ENCODE peak calls at places on chromosomes 11 and 22, in nine cellular contexts. One of them, this sample, is unnamed.

GRCh38 chr11:3745161-3745560 is 52.2 kb downstream of the NUP98 start:
- DNase-seq in stimulated activated CD8-positive, alpha-beta memory T cell treated with anti-CD3 and anti-CD28 coated beads, Interleukin-7, amount 100 ng/mL, for 1 hour: no peak
- DNase-seq in NCI-H1436: no peak
- DNase-seq in ascending aorta: no peak
- DNase-seq in activated naive CD8-positive, alpha-beta T cell treated with anti-CD3 and anti-CD28 coated beads, Interleukin-2, amount 50 U/mL, for 24 hours: no peak
- DNase-seq in lower lobe of right lung: no peak
- DNase-seq in NCI-H460: no peak
- DNase-seq in Calu3: peak; percentile 6
- DNase-seq in SW480: no peak
- DNase-seq in this sample: no peak

GRCh38 chr11:78715639-78716311 is 141.1 kb upstream of the NARS2 start:
- DNase-seq in stimulated activated CD8-positive, alpha-beta memory T cell treated with anti-CD3 and anti-CD28 coated beads, Interleukin-7, amount 100 ng/mL, for 1 hour: no peak
- DNase-seq in NCI-H1436: peak; percentile 73
- DNase-seq in ascending aorta: peak; percentile 79
- DNase-seq in activated naive CD8-positive, alpha-beta T cell treated with anti-CD3 and anti-CD28 coated beads, Interleukin-2, amount 50 U/mL, for 24 hours: peak; percentile 63
- DNase-seq in lower lobe of right lung: peak; percentile 66
- DNase-seq in NCI-H460: peak; percentile 24
- DNase-seq in Calu3: peak; percentile 79
- DNase-seq in SW480: peak; percentile 85
- DNase-seq in this sample: no peak

GRCh38 chr11:829946-830294 is 2.2 kb downstream of the CRACR2B start:
- DNase-seq in stimulated activated CD8-positive, alpha-beta memory T cell treated with anti-CD3 and anti-CD28 coated beads, Interleukin-7, amount 100 ng/mL, for 1 hour: no peak
- DNase-seq in NCI-H1436: no peak
- DNase-seq in ascending aorta: no peak
- DNase-seq in activated naive CD8-positive, alpha-beta T cell treated with anti-CD3 and anti-CD28 coated beads, Interleukin-2, amount 50 U/mL, for 24 hours: no peak
- DNase-seq in lower lobe of right lung: no peak
- DNase-seq in NCI-H460: no peak
- DNase-seq in Calu3: no peak
- DNase-seq in SW480: no peak
- DNase-seq in this sample: no peak

GRCh38 chr11:95152878-95153856 is 63.5 kb downstream of the ENDOD1 start:
- DNase-seq in stimulated activated CD8-positive, alpha-beta memory T cell treated with anti-CD3 and anti-CD28 coated beads, Interleukin-7, amount 100 ng/mL, for 1 hour: no peak
- DNase-seq in NCI-H1436: no peak
- DNase-seq in ascending aorta: no peak
- DNase-seq in activated naive CD8-positive, alpha-beta T cell treated with anti-CD3 and anti-CD28 coated beads, Interleukin-2, amount 50 U/mL, for 24 hours: no peak
- DNase-seq in lower lobe of right lung: no peak
- DNase-seq in NCI-H460: no peak
- DNase-seq in Calu3: no peak
- DNase-seq in SW480: no peak
- DNase-seq in this sample: no peak

GRCh38 chr22:49101873-49102272 is 725.8 kb downstream of the BRD1 start:
- DNase-seq in stimulated activated CD8-positive, alpha-beta memory T cell treated with anti-CD3 and anti-CD28 coated beads, Interleukin-7, amount 100 ng/mL, for 1 hour: no peak
- DNase-seq in NCI-H1436: no peak
- DNase-seq in ascending aorta: no peak
- DNase-seq in activated naive CD8-positive, alpha-beta T cell treated with anti-CD3 and anti-CD28 coated beads, Interleukin-2, amount 50 U/mL, for 24 hours: no peak
- DNase-seq in lower lobe of right lung: no peak
- DNase-seq in NCI-H460: no peak
- DNase-seq in Calu3: no peak
- DNase-seq in SW480: no peak
- DNase-seq in this sample: no peak

GRCh38 chr11:66124564-66124963 is 54.5 kb downstream of the PACS1 start:
- DNase-seq in stimulated activated CD8-positive, alpha-beta memory T cell treated with anti-CD3 and anti-CD28 coated beads, Interleukin-7, amount 100 ng/mL, for 1 hour: no peak
- DNase-seq in NCI-H1436: no peak
- DNase-seq in ascending aorta: no peak
- DNase-seq in activated naive CD8-positive, alpha-beta T cell treated with anti-CD3 and anti-CD28 coated beads, Interleukin-2, amount 50 U/mL, for 24 hours: no peak
- DNase-seq in lower lobe of right lung: no peak
- DNase-seq in NCI-H460: no peak
- DNase-seq in Calu3: no peak
- DNase-seq in SW480: no peak
- DNase-seq in this sample: no peak

GRCh38 chr22:37161442-37161841 is 11.7 kb upstream of the IL2RB start:
- DNase-seq in stimulated activated CD8-positive, alpha-beta memory T cell treated with anti-CD3 and anti-CD28 coated beads, Interleukin-7, amount 100 ng/mL, for 1 hour: no peak
- DNase-seq in NCI-H1436: no peak
- DNase-seq in ascending aorta: no peak
- DNase-seq in activated naive CD8-positive, alpha-beta T cell treated with anti-CD3 and anti-CD28 coated beads, Interleukin-2, amount 50 U/mL, for 24 hours: peak; percentile 42
- DNase-seq in lower lobe of right lung: no peak
- DNase-seq in NCI-H460: no peak
- DNase-seq in Calu3: no peak
- DNase-seq in SW480: peak; percentile 26
- DNase-seq in this sample: no peak

GRCh38 chr22:30210235-30210831 is 36.2 kb downstream of the LIF start:
- DNase-seq in stimulated activated CD8-positive, alpha-beta memory T cell treated with anti-CD3 and anti-CD28 coated beads, Interleukin-7, amount 100 ng/mL, for 1 hour: no peak
- DNase-seq in NCI-H1436: no peak
- DNase-seq in ascending aorta: no peak
- DNase-seq in activated naive CD8-positive, alpha-beta T cell treated with anti-CD3 and anti-CD28 coated beads, Interleukin-2, amount 50 U/mL, for 24 hours: no peak
- DNase-seq in lower lobe of right lung: no peak
- DNase-seq in NCI-H460: peak; percentile 88
- DNase-seq in Calu3: peak; percentile 96
- DNase-seq in SW480: peak; percentile 97
- DNase-seq in this sample: no peak

GRCh38 chr22:37995460-37995859 is 11.1 kb upstream of the SOX10 start:
- DNase-seq in stimulated activated CD8-positive, alpha-beta memory T cell treated with anti-CD3 and anti-CD28 coated beads, Interleukin-7, amount 100 ng/mL, for 1 hour: no peak
- DNase-seq in NCI-H1436: no peak
- DNase-seq in ascending aorta: no peak
- DNase-seq in activated naive CD8-positive, alpha-beta T cell treated with anti-CD3 and anti-CD28 coated beads, Interleukin-2, amount 50 U/mL, for 24 hours: no peak
- DNase-seq in lower lobe of right lung: no peak
- DNase-seq in NCI-H460: no peak
- DNase-seq in Calu3: no peak
- DNase-seq in SW480: no peak
- DNase-seq in this sample: no peak

GRCh38 chr11:92253945-92254344 is 29.3 kb downstream of the FAT3 start:
- DNase-seq in stimulated activated CD8-positive, alpha-beta memory T cell treated with anti-CD3 and anti-CD28 coated beads, Interleukin-7, amount 100 ng/mL, for 1 hour: no peak
- DNase-seq in NCI-H1436: no peak
- DNase-seq in ascending aorta: no peak
- DNase-seq in activated naive CD8-positive, alpha-beta T cell treated with anti-CD3 and anti-CD28 coated beads, Interleukin-2, amount 50 U/mL, for 24 hours: no peak
- DNase-seq in lower lobe of right lung: no peak
- DNase-seq in NCI-H460: no peak
- DNase-seq in Calu3: no peak
- DNase-seq in SW480: no peak
- DNase-seq in this sample: no peak

GRCh38 chr22:45452565-45453449 is 39.3 kb downstream of the RIBC2 start:
- DNase-seq in stimulated activated CD8-positive, alpha-beta memory T cell treated with anti-CD3 and anti-CD28 coated beads, Interleukin-7, amount 100 ng/mL, for 1 hour: no peak
- DNase-seq in NCI-H1436: no peak
- DNase-seq in ascending aorta: no peak
- DNase-seq in activated naive CD8-positive, alpha-beta T cell treated with anti-CD3 and anti-CD28 coated beads, Interleukin-2, amount 50 U/mL, for 24 hours: no peak
- DNase-seq in lower lobe of right lung: no peak
- DNase-seq in NCI-H460: no peak
- DNase-seq in Calu3: no peak
- DNase-seq in SW480: no peak
- DNase-seq in this sample: no peak

GRCh38 chr11:93498099-93499040 is 44.8 kb downstream of the SMCO4 start:
- DNase-seq in stimulated activated CD8-positive, alpha-beta memory T cell treated with anti-CD3 and anti-CD28 coated beads, Interleukin-7, amount 100 ng/mL, for 1 hour: no peak
- DNase-seq in NCI-H1436: no peak
- DNase-seq in ascending aorta: no peak
- DNase-seq in activated naive CD8-positive, alpha-beta T cell treated with anti-CD3 and anti-CD28 coated beads, Interleukin-2, amount 50 U/mL, for 24 hours: no peak
- DNase-seq in lower lobe of right lung: no peak
- DNase-seq in NCI-H460: no peak
- DNase-seq in Calu3: no peak
- DNase-seq in SW480: peak; percentile 20
- DNase-seq in this sample: no peak

GRCh38 chr22:29269731-29270474 is 1.8 kb downstream of the EWSR1 start:
- DNase-seq in stimulated activated CD8-positive, alpha-beta memory T cell treated with anti-CD3 and anti-CD28 coated beads, Interleukin-7, amount 100 ng/mL, for 1 hour: no peak
- DNase-seq in NCI-H1436: no peak
- DNase-seq in ascending aorta: no peak
- DNase-seq in activated naive CD8-positive, alpha-beta T cell treated with anti-CD3 and anti-CD28 coated beads, Interleukin-2, amount 50 U/mL, for 24 hours: peak; percentile 13
- DNase-seq in lower lobe of right lung: no peak
- DNase-seq in NCI-H460: no peak
- DNase-seq in Calu3: no peak
- DNase-seq in SW480: no peak
- DNase-seq in this sample: no peak

This sample was measured in central memory CD8-positive, alpha-beta T cell.